ENCODE peak calls at places on chromosomes 6 and 20, in nine cellular contexts. Z is H9, O is amygdala, S is dermis microvascular lymphatic vessel endothelial cell, E is brain pericyte, W is right cardiac atrium, R is pulmonary artery endothelial cell, C is nephron progenitor cell, Y is NCI-H510A treated with DMSO at 0.1 percent for 48 hours. Q is an unnamed sample.

GRCh38 chr6:127690092-127690491 is 113.1 kb downstream of the C6orf58 start:
- DNase-seq in Z (no peak), O (no peak), S (peak), E (no peak), W (no peak), R (no peak), C (no peak), Y (no peak), Q (peak)

GRCh38 chr20:51306081-51306480 is 236.4 kb downstream of the NFATC2 start:
- DNase-seq in Z (peak), O (no peak), S (no peak), E (no peak), W (no peak), R (no peak), C (no peak), Y (no peak), Q (no peak)

GRCh38 chr6:79622353-79622752 is 8.8 kb upstream of the SH3BGRL2 start:
- DNase-seq in Z (no peak), O (no peak), S (no peak), E (no peak), W (no peak), R (no peak), C (no peak), Y (no peak), Q (no peak)

GRCh38 chr6:35018184-35018523 is 123.0 kb downstream of the TCP11 start:
- DNase-seq in Z (no peak), O (no peak), S (no peak), E (no peak), W (no peak), R (no peak), C (no peak), Y (no peak), Q (no peak)

GRCh38 chr6:39191236-39191930 is 37.9 kb downstream of the KCNK5 start:
- DNase-seq in Z (no peak), O (no peak), S (no peak), E (no peak), W (no peak), R (no peak), C (no peak), Y (no peak), Q (no peak)

GRCh38 chr20:61761453-61762207 is 304.1 kb downstream of the TAF4 start:
- DNase-seq in Z (no peak), O (no peak), S (no peak), E (no peak), W (no peak), R (no peak), C (no peak), Y (no peak), Q (no peak)

GRCh38 chr6:31702421-31702818 is 704 bp downstream of the ABHD16A start:
- DNase-seq in Z (no peak), O (no peak), S (peak), E (no peak), W (no peak), R (no peak), C (no peak), Y (no peak), Q (no peak)

GRCh38 chr6:9437836-9438235 is 977.0 kb downstream of the TFAP2A start:
- DNase-seq in Z (no peak), O (no peak), S (peak), E (no peak), W (no peak), R (peak), C (no peak), Y (no peak), Q (no peak)

GRCh38 chr6:14066782-14067406 is 50.7 kb upstream of the CD83 start:
- DNase-seq in Z (no peak), O (no peak), S (peak), E (peak), W (no peak), R (no peak), C (peak), Y (peak), Q (peak)

GRCh38 chr20:17169575-17170136 is 57.2 kb upstream of the PCSK2 start:
- DNase-seq in Z (no peak), O (no peak), S (no peak), E (no peak), W (no peak), R (no peak), C (no peak), Y (peak), Q (no peak)

GRCh38 chr6:153074761-153075160 is 56.3 kb downstream of the RGS17 start:
- DNase-seq in Z (no peak), O (no peak), S (no peak), E (no peak), W (no peak), R (no peak), C (no peak), Y (no peak), Q (no peak)

GRCh38 chr6:148779142-148779562 is 32.3 kb downstream of the UST start:
- DNase-seq in Z (no peak), O (no peak), S (no peak), E (no peak), W (no peak), R (no peak), C (no peak), Y (no peak), Q (no peak)

GRCh38 chr6:33175436-33176069 is 16.7 kb downstream of the COL11A2 start:
- DNase-seq in Z (no peak), O (no peak), S (no peak), E (no peak), W (peak), R (no peak), C (no peak), Y (no peak), Q (no peak)

GRCh38 chr20:56575157-56575556 is 42.1 kb downstream of the FAM209B start:
- DNase-seq in Z (no peak), O (no peak), S (no peak), E (no peak), W (no peak), R (no peak), C (no peak), Y (no peak), Q (no peak)

GRCh38 chr6:7438011-7438410 is 48.4 kb downstream of the RIOK1 start:
- DNase-seq in Z (no peak), O (no peak), S (no peak), E (no peak), W (no peak), R (no peak), C (no peak), Y (no peak), Q (no peak)

GRCh38 chr6:14876778-14877613 is 368.9 kb upstream of the JARID2 start:
- DNase-seq in Z (no peak), O (no peak), S (peak), E (peak), W (no peak), R (peak), C (no peak), Y (no peak), Q (no peak)

GRCh38 chr6:116072368-116072767 is 11.7 kb upstream of the FRK start:
- DNase-seq in Z (no peak), O (no peak), S (peak), E (no peak), W (no peak), R (no peak), C (no peak), Y (no peak), Q (no peak)

GRCh38 chr6:150250826-150251225 is 108.0 kb downstream of the PPP1R14C start:
- DNase-seq in Z (peak), O (no peak), S (no peak), E (no peak), W (no peak), R (no peak), C (peak), Y (peak), Q (no peak)

GRCh38 chr6:162532283-162533008 is 195.1 kb downstream of the PRKN start:
- DNase-seq in Z (no peak), O (no peak), S (no peak), E (no peak), W (no peak), R (no peak), C (no peak), Y (no peak), Q (no peak)

GRCh38 chr6:139764498-139764986 is 390.1 kb upstream of the CITED2 start:
- DNase-seq in Z (no peak), O (no peak), S (peak), E (peak), W (no peak), R (peak), C (no peak), Y (no peak), Q (no peak)

GRCh38 chr6:90406142-90406794 is 109.6 kb upstream of the BACH2 start:
- DNase-seq in Z (no peak), O (no peak), S (peak), E (no peak), W (no peak), R (no peak), C (no peak), Y (no peak), Q (no peak)

GRCh38 chr20:1805161-1805581 is 90.0 kb upstream of the SIRPA start:
- DNase-seq in Z (no peak), O (no peak), S (no peak), E (no peak), W (no peak), R (no peak), C (no peak), Y (no peak), Q (no peak)

GRCh38 chr6:6556162-6556737 is 32.3 kb upstream of the LY86 start:
- DNase-seq in Z (no peak), O (peak), S (no peak), E (no peak), W (no peak), R (no peak), C (no peak), Y (no peak), Q (no peak)

GRCh38 chr6:116444092-116444491 is 17.1 kb upstream of the CALHM6 start:
- DNase-seq in Z (no peak), O (no peak), S (peak), E (no peak), W (no peak), R (no peak), C (no peak), Y (peak), Q (peak)

GRCh38 chr20:46963758-46964181 is 69.1 kb downstream of the EYA2 start:
- DNase-seq in Z (no peak), O (no peak), S (no peak), E (no peak), W (no peak), R (no peak), C (no peak), Y (peak), Q (no peak)

GRCh38 chr6:85077098-85077497 is 312.7 kb upstream of the TBX18 start:
- DNase-seq in Z (no peak), O (no peak), S (no peak), E (no peak), W (no peak), R (no peak), C (no peak), Y (no peak), Q (no peak)

GRCh38 chr20:11144114-11144513 is 470.3 kb upstream of the JAG1 start:
- DNase-seq in Z (no peak), O (no peak), S (no peak), E (no peak), W (no peak), R (no peak), C (no peak), Y (no peak), Q (no peak)

GRCh38 chr6:1622220-1622841 is 12.6 kb downstream of the FOXC1 start:
- DNase-seq in Z (no peak), O (no peak), S (no peak), E (no peak), W (no peak), R (no peak), C (no peak), Y (no peak), Q (no peak)

GRCh38 chr6:32941412-32941784 is 570 bp upstream of the HLA-DMB start:
- DNase-seq in Z (no peak), O (no peak), S (peak), E (no peak), W (no peak), R (no peak), C (peak), Y (no peak), Q (no peak)